ENCODE peak calls at places on chromosomes 3 and 15, in five cellular contexts. L is GM23248, Y is transverse colon, N is lower lobe of right lung, O is OCI-LY7. K is an unnamed sample. For H3K4me1, the result is how much of the 10 kb centered on the place peaks cover.

GRCh38 chr3:65961733-65962132 is 77.0 kb downstream of the MAGI1 start:
- DNase-seq in L (no peak), Y (no peak), N (no peak), O (no peak), K (no peak)

GRCh38 chr15:69394556-69395282 is 19.4 kb upstream of the KIF23 start:
- DNase-seq in L (peak), Y (peak), N (peak), O (peak), K (peak)

GRCh38 chr3:157336252-157337009 is 100.2 kb upstream of the PTX3 start:
- DNase-seq in L (no peak), Y (no peak), N (no peak), O (no peak), K (no peak)

GRCh38 chr3:103127116-103127630 is 692.4 kb downstream of the ZPLD1 start:
- DNase-seq in L (no peak), Y (no peak), N (no peak), O (no peak), K (no peak)

GRCh38 chr3:196694941-196695848 is 16.9 kb downstream of the CEP19 start:
- DNase-seq in L (no peak), Y (no peak), N (no peak), O (no peak), K (no peak)

GRCh38 chr3:140386357-140387100 is 291.3 kb upstream of the TRIM42 start:
- DNase-seq in L (no peak), Y (no peak), N (no peak), O (no peak), K (no peak)

GRCh38 chr15:98442379-98442833 is 205.9 kb upstream of the IGF1R start:
- DNase-seq in L (peak), Y (peak), N (no peak), O (peak), K (peak)

GRCh38 chr15:27479232-27480140 is 508.5 kb downstream of the GABRG3 start:
- DNase-seq in L (peak), Y (no peak), N (no peak), O (no peak), K (no peak)

GRCh38 chr3:107221856-107222255 is 155.4 kb upstream of the CCDC54 start:
- DNase-seq in L (no peak), Y (no peak), N (no peak), O (no peak), K (no peak)

GRCh38 chr15:51077565-51078153 is 17.0 kb downstream of the TNFAIP8L3 start:
- DNase-seq in L (peak), Y (peak), N (peak), O (peak), K (peak)

GRCh38 chr3:41120461-41120860 is 78.8 kb upstream of the CTNNB1 start:
- DNase-seq in L (no peak), Y (no peak), N (no peak), O (no peak), K (no peak)

GRCh38 chr3:62119139-62119538 is 254.2 kb downstream of the FEZF2 start:
- DNase-seq in L (no peak), Y (no peak), N (no peak), O (no peak), K (no peak)

GRCh38 chr3:10178892-10179291 is 14.2 kb downstream of the IRAK2 start:
- DNase-seq in L (no peak), Y (no peak), N (no peak), O (no peak), K (no peak)

GRCh38 chr3:16813336-16813735 is 71.4 kb upstream of the PLCL2 start:
- DNase-seq in L (no peak), Y (no peak), N (no peak), O (no peak), K (no peak)

GRCh38 chr15:51793521-51793920 is 35.9 kb upstream of the TMOD3 start:
- DNase-seq in L (no peak), Y (no peak), N (peak), O (no peak), K (no peak)

GRCh38 chr15:39028069-39028468 is 463.5 kb upstream of the RASGRP1 start:
- DNase-seq in L (peak), Y (no peak), N (no peak), O (no peak), K (no peak)

GRCh38 chr3:29091599-29092189 is 189.2 kb upstream of the RBMS3 start:
- DNase-seq in L (no peak), Y (no peak), N (no peak), O (no peak), K (no peak)

GRCh38 chr15:71219646-71220045 is 104.4 kb downstream of the THSD4 start:
- DNase-seq in L (peak), Y (no peak), N (no peak), O (no peak), K (no peak)

GRCh38 chr15:66611257-66612053 is 45.7 kb upstream of the LCTL start:
- DNase-seq in L (no peak), Y (no peak), N (peak), O (no peak), K (no peak)

GRCh38 chr3:149625795-149626194 is 32.0 kb downstream of the WWTR1 start:
- DNase-seq in L (peak), Y (no peak), N (no peak), O (no peak), K (no peak)

GRCh38 chr15:25543156-25543555 is 104.3 kb upstream of the UBE3A start:
- DNase-seq in L (peak), Y (peak), N (no peak), O (no peak), K (no peak)

GRCh38 chr3:123711356-123711755 is 126.5 kb upstream of the HACD2 start:
- DNase-seq in L (no peak), Y (no peak), N (no peak), O (no peak), K (no peak)
- H3K27ac ChIP-seq in L (no peak), Y (no peak), N (peak), O (no peak), K (no peak)

GRCh38 chr3:118811333-118811732 is 223.3 kb downstream of the IGSF11 start:
- DNase-seq in L (no peak), Y (no peak), N (no peak), O (no peak), K (no peak)

GRCh38 chr3:118810499-118811035 is 224.1 kb downstream of the IGSF11 start:
- DNase-seq in L (no peak), Y (no peak), N (no peak), O (no peak), K (no peak)

GRCh38 chr3:118808743-118809142 is 225.9 kb downstream of the IGSF11 start:
- DNase-seq in L (no peak), Y (no peak), N (no peak), O (no peak), K (no peak)

GRCh38 chr3:118806423-118806822 is 228.2 kb downstream of the IGSF11 start:
- DNase-seq in L (no peak), Y (no peak), N (no peak), O (no peak), K (no peak)

GRCh38 chr3:118809696-118810498 is 224.7 kb downstream of the IGSF11 start:
- DNase-seq in L (no peak), Y (no peak), N (no peak), O (no peak), K (no peak)
- H3K4me3 ChIP-seq in L (no peak), Y (no peak), N (no peak), O (no peak), K (no peak)

GRCh38 chr15:101193781-101194180 is 58.1 kb downstream of the CHSY1 start:
- DNase-seq in L (peak), Y (no peak), N (no peak), O (no peak), K (no peak)

GRCh38 chr15:101191242-101191641 is 60.6 kb downstream of the CHSY1 start:
- DNase-seq in L (peak), Y (no peak), N (no peak), O (no peak), K (no peak)

GRCh38 chr15:101194246-101195138 is 57.4 kb downstream of the CHSY1 start:
- DNase-seq in L (peak), Y (no peak), N (no peak), O (no peak), K (no peak)

GRCh38 chr15:101192081-101192480 is 59.8 kb downstream of the CHSY1 start:
- DNase-seq in L (no peak), Y (no peak), N (no peak), O (no peak), K (no peak)

DNA sequence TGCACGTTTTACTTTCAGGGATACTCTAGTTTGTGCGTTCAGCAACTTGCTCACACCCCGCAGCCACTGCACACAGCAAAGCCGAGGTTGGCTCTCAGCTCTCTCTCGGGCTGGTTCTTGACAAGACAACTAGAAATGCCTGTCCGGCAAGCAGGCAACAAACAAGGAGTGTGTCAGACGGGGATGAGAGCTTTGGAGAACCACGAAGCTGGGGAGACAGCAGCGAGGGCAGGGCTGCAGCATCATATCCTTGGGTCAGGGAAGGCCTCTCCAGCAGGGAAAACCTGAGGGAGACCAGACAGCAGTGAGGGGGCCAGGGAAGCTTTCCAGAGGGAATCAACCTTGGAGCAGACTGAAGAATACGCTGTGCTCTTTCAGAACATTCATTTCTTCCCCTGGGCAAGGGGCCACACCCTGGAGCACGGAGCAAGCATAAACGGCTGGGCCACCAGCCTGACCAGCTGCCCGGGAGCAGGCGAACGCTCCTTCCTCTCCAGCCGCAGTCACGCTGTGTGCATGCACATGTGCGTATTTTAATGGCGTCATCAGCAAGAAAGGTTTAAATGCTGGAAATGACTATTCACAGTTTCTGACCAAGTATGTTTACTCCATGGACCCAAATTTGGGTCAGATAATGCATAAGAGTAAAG is 58.7 kb downstream of the CHSY1 start:
- DNase-seq in L (peak), Y (no peak), N (no peak), O (no peak), K (no peak)
- H3K4me1 ChIP-seq in L (half or more), Y (under half), N (half or more), O (under half), K (under half)

DNA sequence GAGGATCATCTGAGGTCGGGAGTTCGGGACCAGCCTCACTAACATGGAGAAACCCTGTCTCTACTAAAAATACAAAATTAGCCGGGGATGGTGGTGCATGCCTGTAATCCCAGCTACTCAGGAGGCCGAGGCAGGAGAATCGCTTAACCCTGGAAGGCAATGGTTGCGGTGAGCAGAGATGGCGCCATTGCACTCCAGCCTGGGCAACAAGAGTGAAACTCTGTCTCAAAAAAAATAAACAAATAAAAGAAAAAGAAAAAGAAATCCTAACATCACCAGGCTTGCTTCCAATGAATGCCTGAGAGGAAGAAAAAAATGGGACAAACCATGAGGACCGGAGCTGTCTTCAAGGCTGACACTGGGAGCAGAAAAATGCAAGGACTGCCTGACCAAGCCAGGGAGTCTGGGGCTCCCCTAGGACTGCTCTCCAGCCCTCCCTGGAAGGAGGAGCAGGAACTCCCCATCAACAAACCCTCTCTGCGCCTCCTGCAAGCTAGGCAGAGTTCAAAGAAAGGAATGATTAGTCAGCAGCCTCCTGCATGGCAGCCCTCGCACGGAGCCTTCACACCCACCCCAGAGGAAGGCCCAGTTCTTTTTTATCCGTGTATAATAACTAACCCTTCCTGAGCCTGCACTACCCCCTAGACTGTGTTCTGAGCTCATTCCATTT is 55.4 kb downstream of the NUP210 start:
- DNase-seq in L (no peak), Y (no peak), N (no peak), O (no peak), K (no peak)
- H3K27ac ChIP-seq in L (no peak), Y (no peak), N (no peak), O (no peak), K (no peak)

GRCh38 chr3:186241910-186242821 is 119.9 kb downstream of the DGKG start:
- DNase-seq in L (peak), Y (peak), N (peak), O (peak), K (no peak)
- H3K4me3 ChIP-seq in L (no peak), Y (no peak), N (peak), O (no peak), K (no peak)

GRCh38 chr3:37457392-37458065 is 283.1 kb upstream of the LRRFIP2 start:
- DNase-seq in L (peak), Y (no peak), N (no peak), O (no peak), K (no peak)
- H3K4me1 ChIP-seq in L (under half), Y (under half), N (half or more), O (under half), K (under half)

DNA sequence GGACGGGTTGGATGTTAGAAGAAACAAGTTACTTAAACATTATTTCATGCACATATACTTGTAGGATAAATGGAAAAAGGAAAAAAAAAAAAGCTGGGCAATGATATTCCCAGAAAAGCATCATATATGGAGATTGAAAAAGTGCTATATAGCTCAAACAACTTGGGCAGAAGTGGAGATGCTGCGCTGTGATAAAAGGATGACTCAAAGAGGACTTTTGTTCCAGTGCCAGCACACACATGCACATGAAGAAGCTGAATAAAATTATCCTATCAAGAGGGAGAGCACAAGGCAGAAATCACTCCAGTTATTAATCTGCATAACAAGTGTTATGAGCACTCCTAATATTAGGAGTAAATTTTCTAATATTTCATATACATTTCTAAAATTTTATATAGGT is 30.9 kb downstream of the FRMD4B start:
- DNase-seq in L (peak), Y (no peak), N (no peak), O (no peak), K (no peak)
- H3K27ac ChIP-seq in L (no peak), Y (no peak), N (no peak), O (no peak), K (no peak)

GRCh38 chr3:134797080-134797801 is 2.2 kb downstream of the EPHB1 start:
- DNase-seq in L (no peak), Y (no peak), N (no peak), O (no peak), K (no peak)
- H3K4me3 ChIP-seq in L (peak), Y (peak), N (peak), O (no peak), K (no peak)

GRCh38 chr3:69091389-69092029 is 6.8 kb downstream of the ARL6IP5 start:
- DNase-seq in L (no peak), Y (no peak), N (no peak), O (no peak), K (no peak)

GRCh38 chr3:69088033-69088432 is 3.3 kb downstream of the ARL6IP5 start:
- DNase-seq in L (peak), Y (no peak), N (no peak), O (no peak), K (no peak)

GRCh38 chr3:69092030-69092513 is 7.3 kb downstream of the ARL6IP5 start:
- DNase-seq in L (no peak), Y (no peak), N (no peak), O (peak), K (no peak)

GRCh38 chr3:69087030-69087791 is 2.5 kb downstream of the ARL6IP5 start:
- DNase-seq in L (no peak), Y (no peak), N (no peak), O (no peak), K (no peak)

GRCh38 chr3:69090021-69090420 is 5.3 kb downstream of the ARL6IP5 start:
- DNase-seq in L (peak), Y (no peak), N (no peak), O (no peak), K (no peak)
- H3K4me1 ChIP-seq in L (half or more), Y (half or more), N (half or more), O (half or more), K (half or more)

GRCh38 chr3:11543948-11544387 is 99.7 kb downstream of the VGLL4 start:
- DNase-seq in L (no peak), Y (no peak), N (no peak), O (no peak), K (no peak)
- H3K27ac ChIP-seq in L (no peak), Y (no peak), N (no peak), O (no peak), K (no peak)